ENCODE peak calls at places on chromosomes 13 and 19, in four cellular contexts. H is AG04450; T is left ventricle myocardium superior; P is Jurkat, Clone E6-1. W is an unnamed sample.

GRCh38 chr19:41945135-41945766 is 13.9 kb downstream of the RABAC1 start:
- DNase-seq in T (no peak), P (no peak), H (no peak), W (no peak)

GRCh38 chr19:610071-610800 is 20.6 kb downstream of the HCN2 start:
- DNase-seq in H (no peak), P (no peak), T (no peak), W (no peak)

GRCh38 chr13:94414141-94414540 is 65.3 kb downstream of the DCT start:
- DNase-seq in T (no peak), P (no peak), H (no peak), W (no peak)

GRCh38 chr13:93603043-93603442 is 376.4 kb downstream of the GPC6 start:
- DNase-seq in T (no peak), H (peak), P (no peak), W (no peak)

GRCh38 chr13:21055016-21055415 is 6.4 kb downstream of the LATS2 start:
- DNase-seq in H (no peak), P (no peak), T (no peak), W (no peak)

GRCh38 chr13:92461402-92461801 is 765.2 kb upstream of the GPC6 start:
- DNase-seq in H (no peak), P (no peak), T (no peak), W (no peak)

GRCh38 chr13:100029930-100030329 is 48.3 kb downstream of the ZIC2 start:
- DNase-seq in H (no peak), P (no peak), T (no peak), W (no peak)

GRCh38 chr19:19466201-19466600 is 49.1 kb downstream of the TSSK6 start:
- DNase-seq in T (peak), P (no peak), H (no peak), W (no peak)

GRCh38 chr13:40377783-40378182 is 288.7 kb downstream of the FOXO1 start:
- DNase-seq in H (no peak), T (no peak), P (no peak), W (no peak)

GRCh38 chr19:51000981-51001380 is 423 bp downstream of the KLK8 start:
- DNase-seq in P (no peak), H (no peak), T (no peak), W (no peak)

GRCh38 chr19:40443930-40444180 is 280 bp downstream of the SERTAD3 start:
- DNase-seq in H (no peak), P (peak), T (no peak), W (no peak)

GRCh38 chr19:15507068-15508034 is 974 bp upstream of the CYP4F22 start:
- DNase-seq in T (no peak), P (no peak), H (no peak), W (no peak)

GRCh38 chr19:43467730-43468129 is 2.3 kb upstream of the LYPD3 start:
- DNase-seq in H (no peak), T (no peak), P (no peak), W (no peak)

GRCh38 chr13:69619651-69620050 is 488.0 kb upstream of the ATXN8OS start:
- DNase-seq in P (no peak), H (no peak), T (no peak), W (no peak)

GRCh38 chr13:110520431-110521295 is 40.9 kb downstream of the RAB20 start:
- DNase-seq in T (peak), P (no peak), H (peak), W (no peak)

GRCh38 chr19:40221858-40222619 is 3.9 kb upstream of the TTC9B start:
- DNase-seq in P (peak), T (peak), H (peak), W (peak)

GRCh38 chr19:45729774-45730388 is 815 bp downstream of the FBXO46 start:
- DNase-seq in H (no peak), T (no peak), P (no peak), W (no peak)

GRCh38 chr19:58182577-58182988 is 278 bp upstream of the ZNF274 start:
- DNase-seq in T (no peak), H (no peak), P (peak), W (no peak)

GRCh38 chr19:57302020-57302465 is 18.2 kb upstream of the ZNF543 start:
- DNase-seq in H (peak), T (no peak), P (no peak), W (no peak)

GRCh38 chr13:89518289-89519077 is 1829.0 kb upstream of the MIR17HG start:
- DNase-seq in H (no peak), T (no peak), P (no peak), W (no peak)

GRCh38 chr13:21933001-21933400 is 262.1 kb downstream of the FGF9 start:
- DNase-seq in H (no peak), P (no peak), T (no peak), W (no peak)

GRCh38 chr13:69755101-69755500 is 352.5 kb upstream of the ATXN8OS start:
- DNase-seq in P (no peak), H (no peak), T (no peak), W (no peak)

GRCh38 chr13:51000576-51001260 is 91.1 kb downstream of the RNASEH2B start:
- DNase-seq in P (no peak), T (peak), H (peak), W (peak)